ENCODE peak calls at places on chromosomes 4 and X, in ten cellular contexts. R, P, N, T, O, V, C, B, G and X are unnamed samples.

GRCh38 chrX:136168929-136169735 is 21.8 kb downstream of the FHL1 start:
- DNase-seq in C (peak), T (no peak), N (peak), V (peak), P (no peak), R (peak), O (peak), G (peak), B (peak), X (peak)

GRCh38 chr4:170012629-170012958 is 13.6 kb downstream of the MFAP3L start:
- DNase-seq in V (no peak), G (no peak), C (no peak), B (no peak), P (no peak), T (no peak), O (no peak), N (no peak), R (no peak), X (no peak)

GRCh38 chr4:163505374-163505773 is 10.9 kb downstream of the TMA16 start:
- DNase-seq in R (no peak), T (no peak), C (peak), P (no peak), N (no peak), O (peak), V (no peak), G (no peak), B (no peak), X (no peak)

GRCh38 chr4:107736924-107737448 is 17.0 kb upstream of the PAPSS1 start:
- DNase-seq in P (peak), R (no peak), N (peak), O (peak), T (no peak), B (peak), G (peak), V (no peak), C (peak), X (peak)

GRCh38 chr4:68316193-68316969 is 33.5 kb downstream of the YTHDC1 start:
- DNase-seq in P (no peak), T (no peak), G (no peak), R (no peak), B (no peak), O (no peak), N (no peak), V (no peak), C (no peak), X (no peak)

GRCh38 chr4:185339941-185340340 is 55.8 kb downstream of the LRP2BP start:
- DNase-seq in N (no peak), G (no peak), O (no peak), B (no peak), V (no peak), R (no peak), C (no peak), T (no peak), P (no peak), X (no peak)

GRCh38 chrX:108131471-108131870 is 39.9 kb downstream of the ATG4A start:
- DNase-seq in G (no peak), P (no peak), V (no peak), O (peak), B (no peak), N (no peak), T (no peak), C (peak), R (no peak), X (no peak)

GRCh38 chrX:18973527-18974192 is 10.3 kb downstream of the PHKA2 start:
- DNase-seq in O (peak), N (no peak), T (peak), C (no peak), G (no peak), P (peak), R (no peak), B (peak), V (no peak), X (peak)

GRCh38 chrX:153816821-153817220 is 13.5 kb downstream of the PDZD4 start:
- DNase-seq in B (no peak), N (no peak), R (no peak), T (no peak), C (no peak), O (peak), G (peak), V (no peak), P (no peak), X (no peak)

GRCh38 chr4:65193985-65194384 is 476.3 kb downstream of the EPHA5 start:
- DNase-seq in P (no peak), C (no peak), V (no peak), G (no peak), R (no peak), T (no peak), N (no peak), B (no peak), O (no peak), X (no peak)

GRCh38 chr4:169634975-169635374 is 14.6 kb downstream of the CLCN3 start:
- DNase-seq in O (no peak), B (no peak), V (no peak), C (no peak), G (no peak), T (no peak), R (no peak), P (no peak), N (no peak), X (no peak)

GRCh38 chrX:93868289-93868985 is 194.4 kb downstream of the FAM133A start:
- DNase-seq in V (no peak), T (no peak), B (no peak), O (peak), C (no peak), R (no peak), G (no peak), P (no peak), N (no peak), X (no peak)

GRCh38 chr4:118351851-118352827 is 664 bp downstream of the PRSS12 start:
- DNase-seq in G (peak), B (peak), R (no peak), C (no peak), N (peak), T (no peak), V (no peak), P (peak), O (no peak), X (peak)

GRCh38 chr4:99657801-99658200 is at the start of gene C4orf54:
- DNase-seq in T (no peak), V (no peak), O (no peak), R (no peak), P (no peak), G (no peak), B (no peak), C (peak), N (no peak), X (no peak)

GRCh38 chr4:116066711-116067245 is 953.4 kb upstream of the NDST4 start:
- DNase-seq in P (no peak), B (no peak), G (peak), R (no peak), N (no peak), V (no peak), C (no peak), O (no peak), T (no peak), X (no peak)

GRCh38 chr4:150078041-150078995 is at the start of gene DCLK2:
- DNase-seq in B (peak), G (peak), V (no peak), P (peak), T (peak), O (peak), R (peak), N (peak), C (peak), X (peak)

GRCh38 chr4:151797131-151797530 is 36.3 kb upstream of the GATB start:
- DNase-seq in R (no peak), P (no peak), C (no peak), V (no peak), T (no peak), O (no peak), N (no peak), G (no peak), B (no peak), X (no peak)

GRCh38 chrX:12239356-12240082 is 101.2 kb downstream of the FRMPD4 start:
- DNase-seq in N (no peak), V (no peak), T (no peak), P (no peak), B (no peak), R (no peak), C (no peak), O (peak), G (no peak), X (no peak)

GRCh38 chr4:80361329-80361900 is 25.9 kb downstream of the CFAP299 start:
- DNase-seq in P (peak), R (no peak), B (peak), O (peak), G (no peak), N (no peak), V (peak), T (no peak), C (peak), X (no peak)

GRCh38 chrX:141897690-141898089 is 6.0 kb upstream of the MAGEC1 start:
- DNase-seq in T (no peak), N (no peak), P (no peak), O (no peak), B (no peak), R (no peak), V (no peak), G (no peak), C (no peak), X (no peak)

GRCh38 chrX:136048446-136048845 is 63.2 kb downstream of the SLC9A6 start:
- DNase-seq in V (no peak), R (no peak), P (no peak), B (no peak), C (peak), T (no peak), N (no peak), O (peak), G (no peak), X (no peak)

GRCh38 chrX:10722804-10723364 is 102.5 kb upstream of the MID1 start:
- DNase-seq in N (peak), C (peak), V (peak), R (peak), P (peak), B (peak), O (peak), T (peak), G (peak), X (peak)

GRCh38 chr4:157983300-157983699 is 189.5 kb downstream of the GASK1B start:
- DNase-seq in O (peak), V (no peak), B (no peak), T (no peak), C (no peak), G (no peak), P (no peak), N (no peak), R (no peak), X (no peak)

GRCh38 chrX:87409113-87409841 is 108.3 kb upstream of the KLHL4 start:
- DNase-seq in T (no peak), C (peak), N (no peak), P (no peak), V (peak), O (peak), R (no peak), G (peak), B (no peak), X (no peak)

GRCh38 chrX:3697220-3697684 is 16.2 kb downstream of the PRKX start:
- DNase-seq in G (no peak), R (no peak), T (no peak), P (no peak), V (no peak), O (no peak), B (no peak), N (no peak), C (no peak), X (no peak)

GRCh38 chr4:125323547-125324100 is 8.9 kb downstream of the FAT4 start:
- DNase-seq in N (no peak), R (no peak), P (no peak), O (peak), B (no peak), C (peak), T (no peak), G (no peak), V (no peak), X (no peak)

GRCh38 chr4:138858419-138858818 is 157.2 kb upstream of the NOCT start:
- DNase-seq in R (no peak), P (no peak), G (no peak), B (no peak), V (no peak), N (no peak), T (no peak), C (no peak), O (no peak), X (no peak)

GRCh38 chrX:110287605-110288004 is 30.3 kb downstream of the AMMECR1 start:
- DNase-seq in R (no peak), G (no peak), N (no peak), C (no peak), B (no peak), O (peak), V (no peak), T (no peak), P (no peak), X (no peak)

GRCh38 chr4:37533286-37534033 is 152.7 kb downstream of the RELL1 start:
- DNase-seq in O (no peak), G (no peak), T (no peak), V (no peak), N (no peak), C (no peak), B (no peak), P (no peak), R (no peak), X (no peak)

GRCh38 chr4:20086067-20086466 is 165.6 kb upstream of the SLIT2 start:
- DNase-seq in G (no peak), O (no peak), P (no peak), N (no peak), V (no peak), C (no peak), T (no peak), R (no peak), B (no peak), X (no peak)

GRCh38 chr4:148058160-148058859 is 326.4 kb downstream of the ARHGAP10 start:
- DNase-seq in C (no peak), R (no peak), N (no peak), V (no peak), T (no peak), G (no peak), B (peak), O (no peak), P (no peak), X (no peak)